ENCODE peak calls at places on chromosomes 7 and 10, in nine cellular contexts. One of them, this sample, is unnamed.

GRCh38 chr7:1989049-1989860 is 243.5 kb downstream of the MAD1L1 start:
- DNase-seq in GM23338: no peak
- DNase-seq in Daoy: no peak
- DNase-seq in HTR-8/SVneo: no peak
- DNase-seq in SW480: no peak
- DNase-seq in HuH-7: no peak
- DNase-seq in activated naive CD4-positive, alpha-beta T cell treated with anti-CD3 and anti-CD28 coated beads, Interleukin-2, amount 10 ng/mL, durations not matched to agents 7 days and 5 days: no peak
- DNase-seq in fibroblast of the conjunctiva: no peak
- DNase-seq in stimulated activated CD8-positive, alpha-beta memory T cell treated with anti-CD3 and anti-CD28 coated beads, Interleukin-4, amount 100 ng/mL, for 4 hours: no peak
- DNase-seq in this sample: no peak

GRCh38 chr10:3538291-3538849 is 246.6 kb downstream of the KLF6 start:
- DNase-seq in GM23338: no peak
- DNase-seq in Daoy: peak; percentile 17
- DNase-seq in HTR-8/SVneo: no peak
- DNase-seq in SW480: peak; percentile 44
- DNase-seq in HuH-7: peak; percentile 55
- DNase-seq in activated naive CD4-positive, alpha-beta T cell treated with anti-CD3 and anti-CD28 coated beads, Interleukin-2, amount 10 ng/mL, durations not matched to agents 7 days and 5 days: no peak
- DNase-seq in fibroblast of the conjunctiva: no peak
- DNase-seq in stimulated activated CD8-positive, alpha-beta memory T cell treated with anti-CD3 and anti-CD28 coated beads, Interleukin-4, amount 100 ng/mL, for 4 hours: no peak
- DNase-seq in this sample: no peak

GRCh38 chr7:106779877-106780276 is 85.2 kb upstream of the PIK3CG start:
- DNase-seq in GM23338: peak; percentile 71
- DNase-seq in Daoy: peak; percentile 61
- DNase-seq in HTR-8/SVneo: no peak
- DNase-seq in SW480: peak; percentile 92
- DNase-seq in HuH-7: peak; percentile 72
- DNase-seq in activated naive CD4-positive, alpha-beta T cell treated with anti-CD3 and anti-CD28 coated beads, Interleukin-2, amount 10 ng/mL, durations not matched to agents 7 days and 5 days: no peak
- DNase-seq in fibroblast of the conjunctiva: no peak
- DNase-seq in stimulated activated CD8-positive, alpha-beta memory T cell treated with anti-CD3 and anti-CD28 coated beads, Interleukin-4, amount 100 ng/mL, for 4 hours: no peak
- DNase-seq in this sample: no peak

GRCh38 chr10:115295213-115295805 is 202.1 kb downstream of the ATRNL1 start:
- DNase-seq in GM23338: no peak
- DNase-seq in Daoy: no peak
- DNase-seq in HTR-8/SVneo: no peak
- DNase-seq in SW480: no peak
- DNase-seq in HuH-7: no peak
- DNase-seq in activated naive CD4-positive, alpha-beta T cell treated with anti-CD3 and anti-CD28 coated beads, Interleukin-2, amount 10 ng/mL, durations not matched to agents 7 days and 5 days: no peak
- DNase-seq in fibroblast of the conjunctiva: no peak
- DNase-seq in stimulated activated CD8-positive, alpha-beta memory T cell treated with anti-CD3 and anti-CD28 coated beads, Interleukin-4, amount 100 ng/mL, for 4 hours: no peak
- DNase-seq in this sample: no peak

GRCh38 chr10:73501651-73502050 is 5.8 kb upstream of the PPP3CB start:
- DNase-seq in GM23338: no peak
- DNase-seq in Daoy: no peak
- DNase-seq in HTR-8/SVneo: no peak
- DNase-seq in SW480: no peak
- DNase-seq in HuH-7: no peak
- DNase-seq in activated naive CD4-positive, alpha-beta T cell treated with anti-CD3 and anti-CD28 coated beads, Interleukin-2, amount 10 ng/mL, durations not matched to agents 7 days and 5 days: no peak
- DNase-seq in fibroblast of the conjunctiva: no peak
- DNase-seq in stimulated activated CD8-positive, alpha-beta memory T cell treated with anti-CD3 and anti-CD28 coated beads, Interleukin-4, amount 100 ng/mL, for 4 hours: no peak
- DNase-seq in this sample: no peak

GRCh38 chr7:44819292-44819691 is 22.8 kb downstream of the PPIA start:
- DNase-seq in GM23338: no peak
- DNase-seq in Daoy: no peak
- DNase-seq in HTR-8/SVneo: no peak
- DNase-seq in SW480: no peak
- DNase-seq in HuH-7: no peak
- DNase-seq in activated naive CD4-positive, alpha-beta T cell treated with anti-CD3 and anti-CD28 coated beads, Interleukin-2, amount 10 ng/mL, durations not matched to agents 7 days and 5 days: no peak
- DNase-seq in fibroblast of the conjunctiva: no peak
- DNase-seq in stimulated activated CD8-positive, alpha-beta memory T cell treated with anti-CD3 and anti-CD28 coated beads, Interleukin-4, amount 100 ng/mL, for 4 hours: no peak
- DNase-seq in this sample: no peak

GRCh38 chr7:76337147-76337546 is 21.6 kb downstream of the YWHAG start:
- DNase-seq in GM23338: no peak
- DNase-seq in Daoy: no peak
- DNase-seq in HTR-8/SVneo: no peak
- DNase-seq in SW480: no peak
- DNase-seq in HuH-7: no peak
- DNase-seq in activated naive CD4-positive, alpha-beta T cell treated with anti-CD3 and anti-CD28 coated beads, Interleukin-2, amount 10 ng/mL, durations not matched to agents 7 days and 5 days: no peak
- DNase-seq in fibroblast of the conjunctiva: no peak
- DNase-seq in stimulated activated CD8-positive, alpha-beta memory T cell treated with anti-CD3 and anti-CD28 coated beads, Interleukin-4, amount 100 ng/mL, for 4 hours: no peak
- DNase-seq in this sample: no peak

GRCh38 chr7:48660482-48660881 is 263.9 kb upstream of the CDC14C start:
- DNase-seq in GM23338: no peak
- DNase-seq in Daoy: no peak
- DNase-seq in HTR-8/SVneo: no peak
- DNase-seq in SW480: no peak
- DNase-seq in HuH-7: no peak
- DNase-seq in activated naive CD4-positive, alpha-beta T cell treated with anti-CD3 and anti-CD28 coated beads, Interleukin-2, amount 10 ng/mL, durations not matched to agents 7 days and 5 days: no peak
- DNase-seq in fibroblast of the conjunctiva: no peak
- DNase-seq in stimulated activated CD8-positive, alpha-beta memory T cell treated with anti-CD3 and anti-CD28 coated beads, Interleukin-4, amount 100 ng/mL, for 4 hours: no peak
- DNase-seq in this sample: no peak

GRCh38 chr7:122676466-122676865 is 22.5 kb downstream of the RNF133 start:
- DNase-seq in GM23338: no peak
- DNase-seq in Daoy: peak; percentile 28
- DNase-seq in HTR-8/SVneo: no peak
- DNase-seq in SW480: no peak
- DNase-seq in HuH-7: no peak
- DNase-seq in activated naive CD4-positive, alpha-beta T cell treated with anti-CD3 and anti-CD28 coated beads, Interleukin-2, amount 10 ng/mL, durations not matched to agents 7 days and 5 days: no peak
- DNase-seq in fibroblast of the conjunctiva: no peak
- DNase-seq in stimulated activated CD8-positive, alpha-beta memory T cell treated with anti-CD3 and anti-CD28 coated beads, Interleukin-4, amount 100 ng/mL, for 4 hours: no peak
- DNase-seq in this sample: no peak

GRCh38 chr7:82234457-82235049 is 209.0 kb downstream of the CACNA2D1 start:
- DNase-seq in GM23338: peak; percentile 74
- DNase-seq in Daoy: peak; percentile 23
- DNase-seq in HTR-8/SVneo: no peak
- DNase-seq in SW480: peak; percentile 47
- DNase-seq in HuH-7: no peak
- DNase-seq in activated naive CD4-positive, alpha-beta T cell treated with anti-CD3 and anti-CD28 coated beads, Interleukin-2, amount 10 ng/mL, durations not matched to agents 7 days and 5 days: no peak
- DNase-seq in fibroblast of the conjunctiva: peak; percentile 37
- DNase-seq in stimulated activated CD8-positive, alpha-beta memory T cell treated with anti-CD3 and anti-CD28 coated beads, Interleukin-4, amount 100 ng/mL, for 4 hours: no peak
- DNase-seq in this sample: no peak

GRCh38 chr7:18666107-18666728 is 170.7 kb downstream of the HDAC9 start:
- DNase-seq in GM23338: peak; percentile 92
- DNase-seq in Daoy: peak; percentile 87
- DNase-seq in HTR-8/SVneo: peak; percentile 43
- DNase-seq in SW480: peak; percentile 41
- DNase-seq in HuH-7: peak; percentile 53
- DNase-seq in activated naive CD4-positive, alpha-beta T cell treated with anti-CD3 and anti-CD28 coated beads, Interleukin-2, amount 10 ng/mL, durations not matched to agents 7 days and 5 days: peak; percentile 66
- DNase-seq in fibroblast of the conjunctiva: peak; percentile 58
- DNase-seq in stimulated activated CD8-positive, alpha-beta memory T cell treated with anti-CD3 and anti-CD28 coated beads, Interleukin-4, amount 100 ng/mL, for 4 hours: peak; percentile 14
- DNase-seq in this sample: peak; percentile 67

GRCh38 chr10:31770307-31770902 is 158.2 kb downstream of the ARHGAP12 start:
- DNase-seq in GM23338: peak; percentile 58
- DNase-seq in Daoy: no peak
- DNase-seq in HTR-8/SVneo: no peak
- DNase-seq in SW480: no peak
- DNase-seq in HuH-7: peak; percentile 67
- DNase-seq in activated naive CD4-positive, alpha-beta T cell treated with anti-CD3 and anti-CD28 coated beads, Interleukin-2, amount 10 ng/mL, durations not matched to agents 7 days and 5 days: peak; percentile 67
- DNase-seq in fibroblast of the conjunctiva: no peak
- DNase-seq in stimulated activated CD8-positive, alpha-beta memory T cell treated with anti-CD3 and anti-CD28 coated beads, Interleukin-4, amount 100 ng/mL, for 4 hours: peak; percentile 34
- DNase-seq in this sample: peak; percentile 63

GRCh38 chr7:155371884-155372781 is 74.5 kb downstream of the INSIG1 start:
- DNase-seq in GM23338: peak; percentile 40
- DNase-seq in Daoy: no peak
- DNase-seq in HTR-8/SVneo: no peak
- DNase-seq in SW480: no peak
- DNase-seq in HuH-7: no peak
- DNase-seq in activated naive CD4-positive, alpha-beta T cell treated with anti-CD3 and anti-CD28 coated beads, Interleukin-2, amount 10 ng/mL, durations not matched to agents 7 days and 5 days: no peak
- DNase-seq in fibroblast of the conjunctiva: no peak
- DNase-seq in stimulated activated CD8-positive, alpha-beta memory T cell treated with anti-CD3 and anti-CD28 coated beads, Interleukin-4, amount 100 ng/mL, for 4 hours: no peak
- DNase-seq in this sample: no peak

GRCh38 chr10:48564466-48565150 is 40.3 kb downstream of the ARHGAP22 start:
- DNase-seq in GM23338: no peak
- DNase-seq in Daoy: no peak
- DNase-seq in HTR-8/SVneo: no peak
- DNase-seq in SW480: no peak
- DNase-seq in HuH-7: no peak
- DNase-seq in activated naive CD4-positive, alpha-beta T cell treated with anti-CD3 and anti-CD28 coated beads, Interleukin-2, amount 10 ng/mL, durations not matched to agents 7 days and 5 days: no peak
- DNase-seq in fibroblast of the conjunctiva: no peak
- DNase-seq in stimulated activated CD8-positive, alpha-beta memory T cell treated with anti-CD3 and anti-CD28 coated beads, Interleukin-4, amount 100 ng/mL, for 4 hours: no peak
- DNase-seq in this sample: no peak

GRCh38 chr7:12716134-12716667 is 28.8 kb downstream of the ARL4A start:
- DNase-seq in GM23338: no peak
- DNase-seq in Daoy: no peak
- DNase-seq in HTR-8/SVneo: no peak
- DNase-seq in SW480: peak; percentile 61
- DNase-seq in HuH-7: no peak
- DNase-seq in activated naive CD4-positive, alpha-beta T cell treated with anti-CD3 and anti-CD28 coated beads, Interleukin-2, amount 10 ng/mL, durations not matched to agents 7 days and 5 days: no peak
- DNase-seq in fibroblast of the conjunctiva: no peak
- DNase-seq in stimulated activated CD8-positive, alpha-beta memory T cell treated with anti-CD3 and anti-CD28 coated beads, Interleukin-4, amount 100 ng/mL, for 4 hours: no peak
- DNase-seq in this sample: no peak

GRCh38 chr10:18437486-18437885 is 213.9 kb downstream of the NSUN6 start:
- DNase-seq in GM23338: no peak
- DNase-seq in Daoy: peak; percentile 1
- DNase-seq in HTR-8/SVneo: no peak
- DNase-seq in SW480: no peak
- DNase-seq in HuH-7: no peak
- DNase-seq in activated naive CD4-positive, alpha-beta T cell treated with anti-CD3 and anti-CD28 coated beads, Interleukin-2, amount 10 ng/mL, durations not matched to agents 7 days and 5 days: no peak
- DNase-seq in fibroblast of the conjunctiva: no peak
- DNase-seq in stimulated activated CD8-positive, alpha-beta memory T cell treated with anti-CD3 and anti-CD28 coated beads, Interleukin-4, amount 100 ng/mL, for 4 hours: no peak
- DNase-seq in this sample: no peak

GRCh38 chr10:108709927-108710722 is 1213.2 kb downstream of the XPNPEP1 start:
- DNase-seq in GM23338: no peak
- DNase-seq in Daoy: no peak
- DNase-seq in HTR-8/SVneo: no peak
- DNase-seq in SW480: no peak
- DNase-seq in HuH-7: no peak
- DNase-seq in activated naive CD4-positive, alpha-beta T cell treated with anti-CD3 and anti-CD28 coated beads, Interleukin-2, amount 10 ng/mL, durations not matched to agents 7 days and 5 days: no peak
- DNase-seq in fibroblast of the conjunctiva: no peak
- DNase-seq in stimulated activated CD8-positive, alpha-beta memory T cell treated with anti-CD3 and anti-CD28 coated beads, Interleukin-4, amount 100 ng/mL, for 4 hours: no peak
- DNase-seq in this sample: no peak

GRCh38 chr10:99555371-99556224 is 22.9 kb downstream of the NKX2-3 start:
- DNase-seq in GM23338: no peak
- DNase-seq in Daoy: no peak
- DNase-seq in HTR-8/SVneo: no peak
- DNase-seq in SW480: peak; percentile 37
- DNase-seq in HuH-7: no peak
- DNase-seq in activated naive CD4-positive, alpha-beta T cell treated with anti-CD3 and anti-CD28 coated beads, Interleukin-2, amount 10 ng/mL, durations not matched to agents 7 days and 5 days: no peak
- DNase-seq in fibroblast of the conjunctiva: no peak
- DNase-seq in stimulated activated CD8-positive, alpha-beta memory T cell treated with anti-CD3 and anti-CD28 coated beads, Interleukin-4, amount 100 ng/mL, for 4 hours: no peak
- DNase-seq in this sample: no peak

GRCh38 chr7:88218836-88219605 is 817 bp downstream of the SRI start:
- DNase-seq in GM23338: peak; percentile 60
- DNase-seq in Daoy: peak; percentile 57
- DNase-seq in HTR-8/SVneo: peak; percentile 29
- DNase-seq in SW480: peak; percentile 70
- DNase-seq in HuH-7: peak; percentile 33
- DNase-seq in activated naive CD4-positive, alpha-beta T cell treated with anti-CD3 and anti-CD28 coated beads, Interleukin-2, amount 10 ng/mL, durations not matched to agents 7 days and 5 days: peak; percentile 39
- DNase-seq in fibroblast of the conjunctiva: no peak
- DNase-seq in stimulated activated CD8-positive, alpha-beta memory T cell treated with anti-CD3 and anti-CD28 coated beads, Interleukin-4, amount 100 ng/mL, for 4 hours: no peak
- DNase-seq in this sample: peak; percentile 45

GRCh38 chr10:11450427-11450826 is 161.0 kb downstream of the USP6NL start:
- DNase-seq in GM23338: no peak
- DNase-seq in Daoy: no peak
- DNase-seq in HTR-8/SVneo: no peak
- DNase-seq in SW480: no peak
- DNase-seq in HuH-7: no peak
- DNase-seq in activated naive CD4-positive, alpha-beta T cell treated with anti-CD3 and anti-CD28 coated beads, Interleukin-2, amount 10 ng/mL, durations not matched to agents 7 days and 5 days: no peak
- DNase-seq in fibroblast of the conjunctiva: no peak
- DNase-seq in stimulated activated CD8-positive, alpha-beta memory T cell treated with anti-CD3 and anti-CD28 coated beads, Interleukin-4, amount 100 ng/mL, for 4 hours: no peak
- DNase-seq in this sample: no peak

GRCh38 chr7:69162931-69163330 is 435.3 kb upstream of the AUTS2 start:
- DNase-seq in GM23338: no peak
- DNase-seq in Daoy: no peak
- DNase-seq in HTR-8/SVneo: no peak
- DNase-seq in SW480: no peak
- DNase-seq in HuH-7: no peak
- DNase-seq in activated naive CD4-positive, alpha-beta T cell treated with anti-CD3 and anti-CD28 coated beads, Interleukin-2, amount 10 ng/mL, durations not matched to agents 7 days and 5 days: no peak
- DNase-seq in fibroblast of the conjunctiva: no peak
- DNase-seq in stimulated activated CD8-positive, alpha-beta memory T cell treated with anti-CD3 and anti-CD28 coated beads, Interleukin-4, amount 100 ng/mL, for 4 hours: no peak
- DNase-seq in this sample: no peak

GRCh38 chr7:30894009-30894408 is 17.6 kb upstream of the AQP1 start:
- DNase-seq in GM23338: no peak
- DNase-seq in Daoy: no peak
- DNase-seq in HTR-8/SVneo: no peak
- DNase-seq in SW480: no peak
- DNase-seq in HuH-7: no peak
- DNase-seq in activated naive CD4-positive, alpha-beta T cell treated with anti-CD3 and anti-CD28 coated beads, Interleukin-2, amount 10 ng/mL, durations not matched to agents 7 days and 5 days: no peak
- DNase-seq in fibroblast of the conjunctiva: no peak
- DNase-seq in stimulated activated CD8-positive, alpha-beta memory T cell treated with anti-CD3 and anti-CD28 coated beads, Interleukin-4, amount 100 ng/mL, for 4 hours: no peak
- DNase-seq in this sample: no peak

GRCh38 chr10:119205926-119206602 is 1.3 kb upstream of the GRK5 start:
- DNase-seq in GM23338: peak; percentile 65
- DNase-seq in Daoy: peak; percentile 51
- DNase-seq in HTR-8/SVneo: no peak
- DNase-seq in SW480: peak; percentile 62
- DNase-seq in HuH-7: peak; percentile 49
- DNase-seq in activated naive CD4-positive, alpha-beta T cell treated with anti-CD3 and anti-CD28 coated beads, Interleukin-2, amount 10 ng/mL, durations not matched to agents 7 days and 5 days: peak; percentile 76
- DNase-seq in fibroblast of the conjunctiva: no peak
- DNase-seq in stimulated activated CD8-positive, alpha-beta memory T cell treated with anti-CD3 and anti-CD28 coated beads, Interleukin-4, amount 100 ng/mL, for 4 hours: no peak
- DNase-seq in this sample: peak; percentile 71

This sample was measured in activated CD4-positive, alpha-beta memory T cell treated with anti-CD3 and anti-CD28 coated beads, Interleukin-2, amount 10 ng/mL, durations not matched to agents 7 days and 5 days.